ENCODE peak calls at places on chromosomes 4 and X, in eight cellular contexts. I is ovary, H is A549, D is mammary epithelial cell, Z is HCT116, T is psoas muscle, S is IMR-90, K is heart right ventricle. L is an unnamed sample.

GRCh38 chr4:114312349-114312748 is 286.3 kb upstream of the UGT8 start:
- DNase-seq in I (no peak), H (no peak), D (no peak), Z (no peak), T (no peak), S (no peak), K (no peak), L (no peak)

GRCh38 chrX:37863728-37864127 is 16.4 kb upstream of the DYNLT3 start:
- DNase-seq in I (no peak), H (no peak), D (no peak), Z (no peak), T (no peak), S (no peak), K (no peak), L (no peak)

GRCh38 chr4:107837298-107837697 is 12.6 kb downstream of the SGMS2 start:
- DNase-seq in I (no peak), H (no peak), D (no peak), Z (no peak), T (no peak), S (no peak), K (no peak), L (no peak)

GRCh38 chr4:166535865-166536264 is 662.8 kb downstream of the TLL1 start:
- DNase-seq in I (no peak), H (no peak), D (no peak), Z (no peak), T (no peak), S (no peak), K (no peak), L (no peak)

GRCh38 chr4:140092094-140092820 is 61.7 kb downstream of the MAML3 start:
- DNase-seq in I (no peak), H (no peak), D (peak), Z (no peak), T (no peak), S (no peak), K (peak), L (no peak)

GRCh38 chr4:128354205-128354821 is 66.7 kb upstream of the PGRMC2 start:
- DNase-seq in I (no peak), H (peak), D (peak), Z (no peak), T (no peak), S (peak), K (peak), L (no peak)

GRCh38 chr4:128310266-128310697 is 22.7 kb upstream of the PGRMC2 start:
- DNase-seq in I (no peak), H (peak), D (no peak), Z (no peak), T (peak), S (no peak), K (peak), L (no peak)

GRCh38 chr4:91116861-91117260 is 989.7 kb downstream of the CCSER1 start:
- DNase-seq in I (no peak), H (no peak), D (peak), Z (peak), T (no peak), S (no peak), K (no peak), L (no peak)

GRCh38 chrX:13923845-13924244 is 105.8 kb downstream of the GEMIN8 start:
- DNase-seq in I (no peak), H (no peak), D (peak), Z (no peak), T (no peak), S (no peak), K (no peak), L (no peak)

GRCh38 chr4:16226816-16227461 is 668 bp upstream of the TAPT1 start:
- DNase-seq in I (peak), H (no peak), D (peak), Z (no peak), T (peak), S (no peak), K (peak), L (peak)

GRCh38 chr4:94451669-94452475 is at the start of gene PDLIM5:
- DNase-seq in I (peak), H (peak), D (peak), Z (peak), T (peak), S (peak), K (peak), L (peak)
- H3K27ac ChIP-seq in I (peak), H (peak), D (peak), Z (peak), T (peak), S (peak), K (peak), L (peak)

GRCh38 chr4:138943893-138944292 is 71.7 kb upstream of the NOCT start:
- DNase-seq in I (no peak), H (no peak), D (no peak), Z (no peak), T (no peak), S (no peak), K (no peak), L (no peak)

GRCh38 chr4:138941037-138941436 is 74.5 kb upstream of the NOCT start:
- DNase-seq in I (no peak), H (no peak), D (no peak), Z (no peak), T (no peak), S (no peak), K (no peak), L (no peak)

GRCh38 chr4:138935135-138935795 is 80.3 kb upstream of the NOCT start:
- DNase-seq in I (no peak), H (no peak), D (no peak), Z (no peak), T (no peak), S (no peak), K (no peak), L (no peak)

GRCh38 chr4:138939960-138940359 is 75.6 kb upstream of the NOCT start:
- DNase-seq in I (no peak), H (no peak), D (no peak), Z (no peak), T (no peak), S (no peak), K (no peak), L (no peak)

GRCh38 chr4:138938371-138938699 is 77.2 kb upstream of the NOCT start:
- DNase-seq in I (no peak), H (peak), D (peak), Z (peak), T (no peak), S (peak), K (no peak), L (no peak)
- H3K27ac ChIP-seq in I (no peak), H (no peak), D (no peak), Z (no peak), T (no peak), S (no peak), K (no peak), L (no peak)

DNA sequence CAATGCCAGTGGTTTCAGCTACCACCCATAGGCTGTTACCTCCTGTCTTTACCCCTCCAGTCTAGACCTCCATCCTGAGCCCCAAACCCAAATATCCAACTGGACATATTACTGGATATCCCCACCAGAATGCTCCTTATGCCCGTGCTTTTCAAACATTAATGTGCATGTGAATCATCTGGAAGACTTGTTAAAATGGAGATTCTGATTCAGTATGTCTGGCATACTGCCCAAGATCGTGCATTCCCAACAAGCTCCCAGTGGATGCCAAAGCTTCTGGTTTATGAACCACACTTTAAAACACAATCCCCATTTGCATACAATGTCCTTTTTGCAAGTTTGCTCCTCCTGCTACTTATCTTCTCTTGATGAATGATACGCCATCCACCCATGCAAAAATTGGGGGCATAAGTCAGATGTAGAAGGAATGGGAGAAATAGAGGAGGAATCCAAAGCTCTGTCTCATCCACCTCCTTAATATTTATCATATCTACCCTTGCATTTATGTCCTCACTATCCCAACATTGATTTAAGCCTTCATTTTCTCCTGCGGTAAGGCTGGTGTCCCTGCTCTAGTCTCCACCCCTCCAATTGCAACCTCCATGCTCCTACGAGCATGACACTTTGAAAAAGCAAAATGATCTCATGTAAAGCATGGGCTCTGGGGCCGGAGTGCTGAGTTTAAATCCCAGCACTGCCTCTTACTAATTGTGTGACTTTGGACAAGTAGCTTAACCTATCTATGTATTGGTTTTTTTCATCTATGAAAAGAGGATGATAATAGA is 7.4 kb upstream of the PGRMC1 start:
- DNase-seq in I (no peak), H (no peak), D (peak), Z (no peak), T (no peak), S (peak), K (no peak), L (no peak)
- H3K27ac ChIP-seq in I (no peak), H (no peak), D (no peak), Z (no peak), T (no peak), S (no peak), K (no peak), L (no peak)

DNA sequence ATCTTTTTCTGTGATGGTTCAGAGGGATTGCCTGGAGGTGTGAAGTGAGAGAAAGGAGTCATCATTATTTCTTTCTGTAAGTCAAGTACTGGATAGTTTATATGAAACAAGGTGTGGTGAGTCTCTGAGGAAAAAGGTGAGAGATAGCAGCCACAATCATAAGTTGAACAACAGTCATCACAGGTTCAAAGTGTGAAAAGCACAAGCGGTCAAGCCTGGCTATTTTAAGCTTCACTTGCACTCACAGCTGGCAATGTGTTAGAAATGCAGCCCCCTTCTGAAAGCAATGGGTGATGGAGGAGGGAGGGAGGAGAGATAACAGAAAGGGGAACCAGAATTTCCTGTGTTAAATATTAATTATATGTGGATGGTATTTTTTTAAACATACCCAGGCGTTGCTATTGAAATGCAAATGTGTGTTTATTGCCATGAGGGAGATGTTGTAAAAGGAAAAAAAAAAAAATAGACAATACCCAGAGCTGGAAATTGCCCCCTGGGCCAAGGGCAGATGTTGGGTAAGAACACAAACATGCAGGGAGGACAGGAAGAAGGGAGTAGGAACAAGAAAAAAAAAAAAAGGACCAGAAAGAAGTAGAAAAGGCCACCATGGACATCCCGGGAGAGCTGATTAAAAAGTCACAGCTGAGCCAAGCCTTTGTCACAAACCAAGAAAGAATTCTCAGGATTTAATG is 26.8 kb upstream of the BMP3 start:
- DNase-seq in I (no peak), H (no peak), D (no peak), Z (no peak), T (no peak), S (no peak), K (no peak), L (no peak)
- H3K27ac ChIP-seq in I (no peak), H (no peak), D (no peak), Z (no peak), T (no peak), S (no peak), K (no peak), L (no peak)

DNA sequence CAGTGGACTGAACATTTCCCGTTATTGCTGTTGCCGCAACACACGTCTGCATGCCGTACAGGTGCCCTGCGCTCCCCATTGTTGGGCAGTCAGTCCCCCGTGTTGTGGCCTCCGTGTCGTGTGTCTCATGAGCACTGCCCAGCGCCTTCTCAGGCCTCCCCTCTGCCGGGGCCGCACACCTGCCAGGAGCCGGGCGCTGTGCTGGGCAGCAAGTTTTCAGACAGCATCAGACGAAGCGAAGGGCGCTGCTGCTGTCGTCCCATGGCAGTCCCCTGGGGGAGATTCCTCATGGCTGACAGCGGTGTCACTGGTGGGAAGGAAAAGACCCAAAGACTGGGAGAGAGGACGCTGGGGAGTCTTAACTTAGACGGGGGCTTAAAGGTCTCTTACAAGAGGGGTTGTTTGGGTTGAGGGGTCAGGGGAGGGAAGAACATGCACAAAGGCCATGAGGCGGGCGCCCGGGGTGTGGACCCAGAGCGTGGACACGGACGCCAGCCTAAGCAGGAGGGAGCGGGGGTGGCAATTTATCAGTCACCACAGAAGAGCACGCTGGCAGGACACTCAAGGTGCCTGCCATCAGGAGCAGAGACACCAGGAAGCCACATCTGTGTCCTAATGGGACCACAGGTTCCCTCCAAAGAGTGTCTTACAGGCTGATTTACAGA is 47.3 kb downstream of the RGS12 start:
- DNase-seq in I (no peak), H (no peak), D (no peak), Z (no peak), T (peak), S (no peak), K (no peak), L (no peak)
- H3K27ac ChIP-seq in I (no peak), H (peak), D (no peak), Z (no peak), T (peak), S (no peak), K (no peak), L (no peak)

DNA sequence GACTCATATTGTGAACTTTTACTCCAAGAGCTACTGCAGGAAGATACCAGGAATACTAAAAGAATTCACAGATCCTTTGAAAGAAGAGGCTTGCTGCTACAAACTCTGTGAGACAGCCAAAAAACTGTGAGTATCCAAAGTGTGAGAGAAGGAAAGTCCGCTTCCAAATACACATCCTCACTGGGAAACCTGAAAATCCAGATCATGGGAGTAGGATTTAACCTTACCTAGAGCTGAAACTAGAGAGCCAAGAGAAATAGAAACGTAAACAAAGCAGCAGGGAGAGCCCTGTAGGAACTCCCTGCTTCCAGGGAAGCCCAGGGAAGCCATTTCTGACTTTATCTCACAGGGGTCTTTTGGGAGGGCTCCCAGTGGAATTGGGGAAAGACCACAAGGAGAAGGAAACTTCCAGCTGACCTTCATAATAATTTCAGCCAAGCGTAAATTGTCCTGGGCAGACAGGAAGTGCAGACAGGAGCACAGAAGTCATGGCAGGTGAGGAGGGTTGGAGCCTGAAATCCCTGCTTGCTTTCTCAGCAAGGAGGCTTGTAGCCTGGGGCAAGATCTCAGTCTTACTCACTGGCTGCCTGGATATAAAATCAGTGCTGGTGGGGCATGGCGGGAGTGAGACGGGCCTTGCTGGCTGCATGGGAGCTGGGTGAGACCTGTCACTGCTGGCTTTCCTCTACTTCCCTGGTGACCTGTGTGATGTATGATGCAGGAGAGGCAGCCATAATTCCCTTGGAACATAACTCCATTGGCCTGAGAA is 26.2 kb upstream of the NFKB1 start:
- DNase-seq in I (no peak), H (no peak), D (no peak), Z (no peak), T (no peak), S (no peak), K (no peak), L (no peak)
- H3K27ac ChIP-seq in I (no peak), H (no peak), D (no peak), Z (no peak), T (no peak), S (no peak), K (no peak), L (no peak)